ENCODE peak calls at places on chromosomes 1 and 21, in seven cellular contexts. M, Z, P, B, S, R and N are unnamed samples. For H3K4me1 and H3K36me3, the result is how much of the 10 kb centered on the place peaks cover.

GRCh38 chr1:155062702-155063411 is 683 bp upstream of the EFNA4 start:
- DNase-seq in Z (no peak), M (peak), P (no peak), B (peak), R (peak), S (peak), N (peak)

GRCh38 chr1:67889940-67890567 is 56.8 kb upstream of the GNG12 start:
- DNase-seq in B (peak), Z (peak), P (peak), M (peak), R (peak), S (peak), N (peak)

GRCh38 chr21:25330266-25330665 is 277.0 kb downstream of the MRPL39 start:
- DNase-seq in B (peak), Z (no peak), M (peak), R (peak), P (no peak), S (no peak), N (no peak)

GRCh38 chr1:6495041-6495441 is 3.6 kb upstream of the PLEKHG5 start:
- DNase-seq in Z (no peak), B (no peak), S (no peak), P (no peak), R (no peak), M (no peak), N (no peak)

GRCh38 chr1:183069562-183070216 is 46.5 kb downstream of the LAMC1 start:
- DNase-seq in S (no peak), Z (no peak), B (peak), R (no peak), M (no peak), P (peak), N (no peak)

GRCh38 chr1:29985376-29985945 is 737.9 kb downstream of the MATN1 start:
- DNase-seq in R (no peak), P (no peak), B (no peak), M (no peak), S (no peak), Z (no peak), N (no peak)

GRCh38 chr1:180269848-180270766 is 40.0 kb downstream of the LHX4 start:
- DNase-seq in Z (no peak), S (no peak), M (no peak), R (no peak), B (peak), P (no peak), N (no peak)

GRCh38 chr1:201004732-201005131 is 18.8 kb downstream of the KIF21B start:
- DNase-seq in R (no peak), P (no peak), Z (no peak), B (peak), S (no peak), M (no peak), N (no peak)

GRCh38 chr1:30187413-30188023 is 535.9 kb downstream of the MATN1 start:
- DNase-seq in M (no peak), R (no peak), S (peak), P (no peak), Z (no peak), B (no peak), N (no peak)

GRCh38 chr21:46603228-46603627 is 1.7 kb downstream of the S100B start:
- DNase-seq in P (no peak), M (no peak), R (no peak), S (peak), Z (no peak), B (peak), N (peak)

GRCh38 chr1:54798769-54799641 is 2.1 kb downstream of the TTC22 start:
- DNase-seq in P (peak), R (peak), S (no peak), Z (no peak), M (no peak), B (no peak), N (peak)

GRCh38 chr1:66671472-66671871 is 80.8 kb upstream of the DYNLT5 start:
- DNase-seq in S (no peak), P (no peak), M (no peak), B (no peak), Z (no peak), R (no peak), N (no peak)

GRCh38 chr21:42680429-42680828 is 27.0 kb downstream of the PDE9A start:
- DNase-seq in S (no peak), R (no peak), B (no peak), Z (no peak), M (no peak), P (no peak), N (no peak)

GRCh38 chr1:46535063-46535462 is 16.4 kb downstream of the KNCN start:
- DNase-seq in M (no peak), Z (no peak), R (no peak), S (peak), P (peak), B (peak), N (no peak)

GRCh38 chr1:3551290-3551678 is 60.0 kb downstream of the MEGF6 start:
- DNase-seq in Z (no peak), M (no peak), R (no peak), S (no peak), P (no peak), B (no peak), N (no peak)

GRCh38 chr1:156627313-156627880 is 8.2 kb downstream of the HAPLN2 start:
- DNase-seq in P (peak), S (peak), Z (peak), M (peak), R (peak), B (peak), N (peak)

DNA sequence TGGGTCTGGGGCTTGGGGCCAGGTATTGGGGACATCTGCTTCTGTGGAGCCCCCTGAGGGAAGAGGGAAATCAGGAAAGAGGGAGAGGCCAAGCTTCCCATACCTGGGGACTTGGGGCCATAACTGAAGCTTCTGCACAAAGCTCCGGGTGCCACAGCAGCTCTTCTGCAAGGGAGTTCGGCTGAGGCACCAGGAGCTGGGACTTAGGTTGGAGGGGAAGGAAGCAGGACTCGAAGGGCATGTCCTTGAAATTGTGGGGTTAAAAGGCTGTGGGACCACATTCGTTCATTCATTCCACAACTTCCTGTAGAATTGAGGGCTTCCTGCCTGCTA is 1.7 kb upstream of the EPS8L3 start:
- DNase-seq in P (no peak), S (no peak), B (no peak), M (no peak), Z (no peak), R (no peak), N (no peak)
- H3K4me1 ChIP-seq in P (under half), S (under half), B (under half), M (under half), Z (under half), R (under half), N (under half)

GRCh38 chr1:31706384-31707058 is 2.7 kb upstream of the COL16A1 start:
- DNase-seq in Z (no peak), M (no peak), P (no peak), R (peak), B (no peak), S (no peak), N (no peak)

GRCh38 chr1:31702836-31703404 is 897 bp downstream of the COL16A1 start:
- DNase-seq in R (peak), S (no peak), B (no peak), Z (no peak), P (peak), M (no peak), N (no peak)

GRCh38 chr1:31703431-31704260 is at the start of gene COL16A1:
- DNase-seq in B (no peak), Z (no peak), M (peak), S (peak), R (peak), P (peak), N (peak)

GRCh38 chr1:31705080-31705866 is 1.5 kb upstream of the COL16A1 start:
- DNase-seq in R (peak), P (peak), B (peak), M (peak), Z (no peak), S (peak), N (peak)

DNA sequence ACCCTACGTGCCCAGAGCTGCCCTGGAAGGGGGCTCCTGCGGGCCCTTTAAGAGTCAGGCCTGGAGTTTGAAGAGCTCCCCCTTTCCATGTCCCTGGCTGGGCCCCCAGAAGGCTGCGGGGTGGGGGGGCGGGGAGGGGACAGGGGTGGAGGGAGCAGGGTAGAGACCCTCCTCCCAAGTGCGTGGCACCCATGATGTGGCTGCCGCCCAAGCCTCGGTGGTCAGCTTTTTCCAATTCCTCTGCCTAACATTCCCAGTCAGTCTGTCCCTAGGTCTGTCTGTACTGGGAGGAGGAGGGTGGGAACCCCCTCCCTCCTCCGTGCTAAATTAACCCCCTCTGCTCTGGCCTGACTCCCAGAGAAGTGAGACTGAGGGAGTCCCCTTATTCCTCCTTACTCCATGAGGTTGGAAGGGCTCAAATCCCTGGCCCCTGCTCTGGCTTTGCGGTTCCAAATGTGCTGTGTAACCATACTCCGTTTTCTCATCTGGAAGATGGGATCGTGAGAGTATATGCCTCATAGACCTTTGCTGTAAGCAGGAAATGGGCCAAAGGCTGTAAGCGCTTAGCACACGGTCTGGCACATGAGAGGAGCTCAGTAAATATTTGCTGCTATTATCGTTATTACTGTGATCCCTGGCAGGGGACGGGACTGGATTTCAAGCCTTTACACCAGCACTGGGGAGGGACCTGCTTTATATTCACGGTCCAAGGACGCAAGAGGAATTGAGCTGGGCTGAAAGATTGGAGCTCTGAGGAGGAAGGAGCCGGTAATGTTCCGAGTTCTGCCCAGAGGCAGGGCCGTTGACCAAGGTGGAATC is 653 bp upstream of the COL16A1 start:
- DNase-seq in M (peak), Z (no peak), B (peak), P (peak), S (no peak), R (peak), N (peak)
- H3K9ac ChIP-seq in M (peak), Z (no peak), B (no peak), P (peak), S (peak), R (peak), N (peak)

GRCh38 chr1:111463029-111463683 is 10.6 kb upstream of the C1orf162 start:
- DNase-seq in S (peak), M (peak), R (peak), B (peak), P (peak), Z (no peak), N (no peak)

GRCh38 chr1:111461765-111462164 is 12.0 kb upstream of the C1orf162 start:
- DNase-seq in Z (no peak), R (no peak), B (no peak), M (no peak), S (no peak), P (no peak), N (no peak)

GRCh38 chr1:111465754-111466153 is 8.0 kb upstream of the C1orf162 start:
- DNase-seq in S (no peak), Z (no peak), M (no peak), R (no peak), B (no peak), P (no peak), N (no peak)

GRCh38 chr1:111466480-111466879 is 7.3 kb upstream of the C1orf162 start:
- DNase-seq in M (no peak), R (no peak), P (no peak), Z (no peak), S (no peak), B (no peak), N (no peak)

DNA sequence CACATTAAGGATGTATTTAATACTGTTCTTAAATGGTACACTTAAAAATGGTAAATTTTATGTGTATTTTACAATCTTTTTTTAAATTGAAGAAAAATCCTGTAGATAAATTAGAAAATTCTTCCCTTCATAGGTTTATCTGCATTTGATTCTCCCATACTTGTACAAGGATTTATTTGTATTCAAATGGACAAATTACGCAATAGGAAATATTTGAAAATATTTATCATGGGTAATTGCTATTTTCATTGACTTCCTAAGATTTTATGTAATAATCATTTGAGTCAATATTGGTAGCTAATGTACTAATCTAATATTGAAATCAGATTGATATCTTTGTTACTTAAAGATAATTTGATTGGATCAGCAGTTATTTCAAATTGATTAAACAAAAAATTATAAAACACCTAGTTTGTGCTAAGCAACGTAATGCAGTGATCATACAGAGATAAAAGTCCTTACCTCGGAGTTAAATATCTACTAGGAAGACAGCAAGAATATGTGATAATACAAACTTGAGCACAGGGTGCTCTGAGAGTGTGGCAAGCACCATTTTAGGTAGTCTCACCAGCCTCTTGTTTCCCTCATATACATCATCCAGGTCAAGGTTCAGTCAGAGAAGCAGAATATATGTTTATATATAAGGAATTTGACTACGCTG is 11.3 kb upstream of the C1orf162 start:
- DNase-seq in Z (no peak), M (no peak), P (no peak), B (no peak), R (no peak), S (no peak), N (no peak)
- H3K36me3 ChIP-seq in Z (under half), M (under half), P (under half), B (under half), R (under half), S (half or more), N (half or more)

GRCh38 chr1:224620105-224620504 is 4.0 kb downstream of the CNIH3 start:
- DNase-seq in Z (no peak), P (no peak), R (no peak), B (no peak), M (no peak), S (no peak), N (no peak)
- H3K4me1 ChIP-seq in Z (under half), P (under half), R (under half), B (under half), M (under half), S (under half), N (under half)

GRCh38 chr1:100053119-100053518 is 79.6 kb downstream of the SASS6 start:
- DNase-seq in M (no peak), S (no peak), R (no peak), Z (no peak), P (no peak), B (no peak), N (no peak)

GRCh38 chr1:100051893-100052292 is 80.8 kb downstream of the SASS6 start:
- DNase-seq in Z (no peak), B (no peak), R (no peak), P (peak), M (no peak), S (no peak), N (no peak)

GRCh38 chr1:100050139-100050538 is 80.3 kb downstream of the SLC35A3 start:
- DNase-seq in M (no peak), R (no peak), B (no peak), S (no peak), Z (no peak), P (peak), N (no peak)

GRCh38 chr1:100053727-100054126 is 79.0 kb downstream of the SASS6 start:
- DNase-seq in P (no peak), Z (no peak), S (no peak), R (no peak), B (no peak), M (no peak), N (no peak)
- H3K9ac ChIP-seq in P (no peak), Z (no peak), S (no peak), R (no peak), B (no peak), M (no peak), N (no peak)

GRCh38 chr21:45522381-45522780 is 19.9 kb downstream of the SLC19A1 start:
- DNase-seq in B (no peak), P (no peak), Z (no peak), M (no peak), R (no peak), S (no peak), N (no peak)

GRCh38 chr21:45519182-45519581 is 23.1 kb downstream of the SLC19A1 start:
- DNase-seq in S (no peak), B (no peak), P (no peak), R (no peak), Z (no peak), M (no peak), N (no peak)

GRCh38 chr21:45523411-45524101 is 18.7 kb downstream of the SLC19A1 start:
- DNase-seq in B (no peak), P (no peak), Z (no peak), R (no peak), M (no peak), S (no peak), N (no peak)

GRCh38 chr21:45522986-45523385 is 19.3 kb downstream of the SLC19A1 start:
- DNase-seq in M (no peak), Z (no peak), S (no peak), B (no peak), P (no peak), R (no peak), N (no peak)

DNA sequence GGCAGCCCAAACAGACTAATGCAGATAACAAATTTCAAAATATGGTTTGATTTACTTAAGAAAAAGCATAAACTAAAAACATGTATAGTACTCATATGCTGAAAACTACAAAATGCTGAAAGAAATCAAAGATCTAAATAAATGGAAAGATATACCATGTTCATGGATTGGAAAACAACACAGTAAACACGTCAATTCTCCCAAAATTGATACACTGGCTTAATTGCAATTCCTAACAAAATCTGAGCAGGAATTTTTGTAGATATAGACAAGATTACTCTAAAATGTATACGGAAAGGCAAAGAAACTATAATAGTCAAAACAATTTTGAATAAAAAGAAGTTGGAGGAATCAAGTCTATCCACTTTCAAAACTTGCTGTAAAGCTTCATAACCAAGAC is 21.0 kb downstream of the SLC19A1 start:
- DNase-seq in P (no peak), Z (no peak), B (no peak), M (no peak), R (no peak), S (no peak), N (no peak)
- H3K36me3 ChIP-seq in P (under half), Z (under half), B (half or more), M (under half), R (under half), S (half or more), N (under half)

GRCh38 chr1:19656134-19656779 is 8.4 kb upstream of the HTR6 start:
- DNase-seq in B (no peak), M (no peak), R (no peak), P (no peak), Z (no peak), S (no peak), N (no peak)

GRCh38 chr1:19657511-19657910 is 7.2 kb upstream of the HTR6 start:
- DNase-seq in Z (no peak), M (no peak), P (no peak), B (no peak), S (no peak), R (no peak), N (no peak)

GRCh38 chr1:19658186-19658585 is 6.5 kb upstream of the HTR6 start:
- DNase-seq in S (no peak), P (no peak), M (no peak), Z (no peak), B (no peak), R (no peak), N (no peak)

GRCh38 chr1:19655718-19656080 is 9.0 kb upstream of the HTR6 start:
- DNase-seq in B (no peak), Z (no peak), S (no peak), M (no peak), P (no peak), R (no peak), N (no peak)

DNA sequence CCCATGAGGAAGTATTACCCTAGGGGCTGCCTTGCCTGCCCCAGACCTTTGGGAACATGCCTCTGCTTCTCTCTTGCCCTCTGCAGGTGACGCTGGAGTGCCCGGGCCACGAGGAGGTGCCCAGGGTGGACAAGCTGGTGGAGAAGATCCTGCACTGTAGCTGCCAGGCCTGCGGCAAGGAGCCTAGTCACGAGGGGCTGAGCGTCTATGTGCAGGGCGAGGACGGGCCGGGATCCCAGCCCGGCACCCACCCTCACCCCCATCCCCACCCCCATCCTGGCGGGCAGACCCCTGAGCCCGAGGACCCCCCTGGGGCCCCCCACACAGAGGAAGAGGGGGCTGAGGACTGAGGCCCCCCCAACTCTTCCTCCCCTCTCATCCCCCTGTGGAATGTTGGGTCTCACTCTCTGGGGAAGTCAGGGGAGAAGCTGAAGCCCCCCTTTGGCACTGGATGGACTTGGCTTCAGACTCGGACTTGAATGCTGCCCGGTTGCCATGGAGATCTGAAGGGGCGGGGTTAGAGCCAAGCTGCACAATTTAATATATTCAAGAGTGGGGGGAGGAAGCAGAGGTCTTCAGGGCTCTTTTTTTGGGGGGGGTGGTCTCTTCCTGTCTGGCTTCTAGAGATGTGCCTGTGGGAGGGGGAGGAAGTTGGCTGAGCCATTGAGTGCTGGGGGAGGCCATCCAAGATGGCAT is 7.7 kb upstream of the HTR6 start:
- DNase-seq in M (no peak), Z (no peak), P (no peak), B (no peak), R (no peak), S (no peak), N (no peak)
- H3K4me1 ChIP-seq in M (under half), Z (under half), P (half or more), B (under half), R (under half), S (under half), N (under half)